ENCODE peak calls at places on chromosomes 5 and 9, in nine cellular contexts. One of them, this sample, is unnamed.

GRCh38 chr5:32785639-32786216 is 74.6 kb downstream of the NPR3 start:
- DNase-seq in HCT116: peak; percentile 7
- DNase-seq in CD8-positive, alpha-beta memory T cell: no peak
- DNase-seq in GM23248: no peak
- DNase-seq in effector memory CD4-positive, alpha-beta T cell: no peak
- DNase-seq in A549: no peak
- DNase-seq in Peyer's patch: no peak
- DNase-seq in right atrium auricular region: no peak
- DNase-seq in heart right ventricle: no peak
- DNase-seq in this sample: no peak

GRCh38 chr9:112380102-112380581 is at the start of gene HSDL2:
- DNase-seq in CD8-positive, alpha-beta memory T cell: peak; percentile 6
- DNase-seq in heart right ventricle: no peak
- DNase-seq in right atrium auricular region: no peak
- DNase-seq in GM23248: peak; percentile 78
- DNase-seq in HCT116: no peak
- DNase-seq in A549: no peak
- DNase-seq in Peyer's patch: peak; percentile 70
- DNase-seq in effector memory CD4-positive, alpha-beta T cell: no peak
- DNase-seq in this sample: peak; percentile 59

GRCh38 chr5:119828536-119828935 is 199.2 kb downstream of the FAM170A start:
- DNase-seq in Peyer's patch: no peak
- DNase-seq in HCT116: no peak
- DNase-seq in CD8-positive, alpha-beta memory T cell: no peak
- DNase-seq in effector memory CD4-positive, alpha-beta T cell: no peak
- DNase-seq in right atrium auricular region: no peak
- DNase-seq in GM23248: peak; percentile 1
- DNase-seq in A549: no peak
- DNase-seq in heart right ventricle: no peak
- DNase-seq in this sample: no peak

GRCh38 chr5:9930156-9930555 is 300.0 kb upstream of the TAS2R1 start:
- DNase-seq in effector memory CD4-positive, alpha-beta T cell: no peak
- DNase-seq in A549: no peak
- DNase-seq in CD8-positive, alpha-beta memory T cell: no peak
- DNase-seq in heart right ventricle: no peak
- DNase-seq in HCT116: no peak
- DNase-seq in right atrium auricular region: no peak
- DNase-seq in GM23248: peak; percentile 44
- DNase-seq in Peyer's patch: no peak
- DNase-seq in this sample: no peak

GRCh38 chr9:132283863-132284262 is 70.9 kb downstream of the SETX start:
- DNase-seq in HCT116: no peak
- DNase-seq in Peyer's patch: no peak
- DNase-seq in A549: no peak
- DNase-seq in GM23248: peak; percentile 45
- DNase-seq in CD8-positive, alpha-beta memory T cell: no peak
- DNase-seq in effector memory CD4-positive, alpha-beta T cell: no peak
- DNase-seq in heart right ventricle: no peak
- DNase-seq in right atrium auricular region: no peak
- DNase-seq in this sample: no peak

GRCh38 chr9:75190762-75191161 is 102.4 kb downstream of the OSTF1 start:
- DNase-seq in Peyer's patch: no peak
- DNase-seq in GM23248: no peak
- DNase-seq in effector memory CD4-positive, alpha-beta T cell: no peak
- DNase-seq in CD8-positive, alpha-beta memory T cell: no peak
- DNase-seq in A549: no peak
- DNase-seq in HCT116: no peak
- DNase-seq in heart right ventricle: no peak
- DNase-seq in right atrium auricular region: no peak
- DNase-seq in this sample: no peak

GRCh38 chr9:131289301-131290038 is at the start of gene PLPP7:
- DNase-seq in GM23248: peak; percentile 59
- DNase-seq in A549: no peak
- DNase-seq in heart right ventricle: peak; percentile 85
- DNase-seq in effector memory CD4-positive, alpha-beta T cell: no peak
- DNase-seq in Peyer's patch: no peak
- DNase-seq in right atrium auricular region: peak; percentile 88
- DNase-seq in HCT116: no peak
- DNase-seq in CD8-positive, alpha-beta memory T cell: no peak
- DNase-seq in this sample: peak; percentile 96

GRCh38 chr5:72815580-72816296 is 723 bp upstream of the TNPO1 start:
- DNase-seq in effector memory CD4-positive, alpha-beta T cell: no peak
- DNase-seq in CD8-positive, alpha-beta memory T cell: no peak
- DNase-seq in Peyer's patch: no peak
- DNase-seq in GM23248: no peak
- DNase-seq in right atrium auricular region: no peak
- DNase-seq in HCT116: no peak
- DNase-seq in A549: no peak
- DNase-seq in heart right ventricle: no peak
- DNase-seq in this sample: no peak

GRCh38 chr9:38119570-38119969 is 50.5 kb upstream of the SHB start:
- DNase-seq in effector memory CD4-positive, alpha-beta T cell: no peak
- DNase-seq in heart right ventricle: no peak
- DNase-seq in CD8-positive, alpha-beta memory T cell: no peak
- DNase-seq in HCT116: no peak
- DNase-seq in GM23248: no peak
- DNase-seq in A549: peak; percentile 16
- DNase-seq in Peyer's patch: no peak
- DNase-seq in right atrium auricular region: no peak
- DNase-seq in this sample: no peak

GRCh38 chr5:72167790-72168189 is 60.5 kb downstream of the MAP1B start:
- DNase-seq in heart right ventricle: peak; percentile 55
- DNase-seq in right atrium auricular region: peak; percentile 69
- DNase-seq in A549: no peak
- DNase-seq in CD8-positive, alpha-beta memory T cell: no peak
- DNase-seq in effector memory CD4-positive, alpha-beta T cell: no peak
- DNase-seq in GM23248: peak; percentile 85
- DNase-seq in HCT116: no peak
- DNase-seq in Peyer's patch: no peak
- DNase-seq in this sample: peak; percentile 69

DNA sequence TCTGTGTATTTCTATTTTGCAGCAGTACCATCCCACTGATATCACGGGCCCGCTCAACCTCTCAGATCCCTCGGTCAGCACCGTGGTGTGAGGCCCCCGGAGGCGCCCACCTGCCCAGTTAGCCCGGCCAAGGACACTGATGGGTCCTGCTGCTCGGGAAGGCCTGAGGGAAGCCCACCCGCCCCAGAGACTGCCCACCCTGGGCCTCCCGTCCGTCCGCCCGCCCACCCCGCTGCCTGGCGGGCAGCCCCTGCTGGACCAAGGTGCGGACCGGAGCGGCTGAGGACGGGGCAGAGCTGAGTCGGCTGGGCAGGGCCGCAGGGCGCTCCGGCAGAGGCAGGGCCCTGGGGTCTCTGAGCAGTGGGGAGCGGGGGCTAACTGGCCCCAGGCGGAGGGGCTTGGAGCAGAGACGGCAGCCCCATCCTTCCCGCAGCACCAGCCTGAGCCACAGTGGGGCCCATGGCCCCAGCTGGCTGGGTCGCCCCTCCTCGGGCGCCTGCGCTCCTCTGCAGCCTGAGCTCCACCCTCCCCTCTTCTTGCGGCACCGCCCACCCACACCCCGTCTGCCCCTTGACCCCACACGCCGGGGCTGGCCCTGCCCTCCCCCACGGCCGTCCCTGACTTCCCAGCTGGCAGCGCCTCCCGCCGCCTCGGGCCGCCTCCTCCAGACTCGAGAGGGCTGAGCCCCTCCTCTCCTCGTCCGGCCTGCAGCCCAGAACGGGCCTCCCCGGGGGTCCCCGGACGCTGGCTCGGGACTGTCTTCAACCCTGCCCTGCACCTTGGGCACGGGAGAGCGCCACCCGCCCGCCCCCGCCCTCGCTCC is 1.9 kb downstream of the LRRC26 start:
- DNase-seq in HCT116: no peak
- DNase-seq in right atrium auricular region: no peak
- DNase-seq in heart right ventricle: no peak
- DNase-seq in Peyer's patch: peak; percentile 66
- DNase-seq in A549: peak; percentile 77
- DNase-seq in CD8-positive, alpha-beta memory T cell: no peak
- DNase-seq in effector memory CD4-positive, alpha-beta T cell: no peak
- DNase-seq in GM23248: no peak
- DNase-seq in this sample: no peak
- H3K4me3 ChIP-seq in HCT116: peak overlapping the region; percentile 60
- H3K4me3 ChIP-seq in right atrium auricular region: peak overlapping the region; percentile 48
- H3K4me3 ChIP-seq in heart right ventricle: peak overlapping the region; percentile 46
- H3K4me3 ChIP-seq in Peyer's patch: peak overlapping the region; percentile 42
- H3K4me3 ChIP-seq in A549: peak overlapping the region; percentile 47
- H3K4me3 ChIP-seq in CD8-positive, alpha-beta memory T cell: no peak overlapping the region
- H3K4me3 ChIP-seq in effector memory CD4-positive, alpha-beta T cell: no peak overlapping the region
- H3K4me3 ChIP-seq in GM23248: no peak overlapping the region
- H3K4me3 ChIP-seq in this sample: peak overlapping the region; percentile 58

GRCh38 chr9:94892675-94893074 is 166.2 kb downstream of the AOPEP start:
- DNase-seq in CD8-positive, alpha-beta memory T cell: no peak
- DNase-seq in effector memory CD4-positive, alpha-beta T cell: no peak
- DNase-seq in Peyer's patch: no peak
- DNase-seq in A549: no peak
- DNase-seq in heart right ventricle: no peak
- DNase-seq in HCT116: no peak
- DNase-seq in GM23248: no peak
- DNase-seq in right atrium auricular region: no peak
- DNase-seq in this sample: no peak
- H3K27ac ChIP-seq in CD8-positive, alpha-beta memory T cell: no peak overlapping the region
- H3K27ac ChIP-seq in effector memory CD4-positive, alpha-beta T cell: no peak overlapping the region
- H3K27ac ChIP-seq in Peyer's patch: no peak overlapping the region
- H3K27ac ChIP-seq in A549: peak overlapping the region; percentile 99
- H3K27ac ChIP-seq in heart right ventricle: no peak overlapping the region
- H3K27ac ChIP-seq in HCT116: no peak overlapping the region
- H3K27ac ChIP-seq in GM23248: no peak overlapping the region
- H3K27ac ChIP-seq in right atrium auricular region: no peak overlapping the region
- H3K27ac ChIP-seq in this sample: no peak overlapping the region

GRCh38 chr5:169084775-169085566 is 216.0 kb downstream of the SLIT3 start:
- DNase-seq in effector memory CD4-positive, alpha-beta T cell: no peak
- DNase-seq in CD8-positive, alpha-beta memory T cell: no peak
- DNase-seq in heart right ventricle: no peak
- DNase-seq in right atrium auricular region: no peak
- DNase-seq in GM23248: no peak
- DNase-seq in HCT116: no peak
- DNase-seq in Peyer's patch: no peak
- DNase-seq in A549: no peak
- DNase-seq in this sample: no peak
- H3K4me3 ChIP-seq in effector memory CD4-positive, alpha-beta T cell: no peak overlapping the region
- H3K4me3 ChIP-seq in CD8-positive, alpha-beta memory T cell: no peak overlapping the region
- H3K4me3 ChIP-seq in heart right ventricle: no peak overlapping the region
- H3K4me3 ChIP-seq in right atrium auricular region: no peak overlapping the region
- H3K4me3 ChIP-seq in GM23248: no peak overlapping the region
- H3K4me3 ChIP-seq in HCT116: no peak overlapping the region
- H3K4me3 ChIP-seq in Peyer's patch: no peak overlapping the region
- H3K4me3 ChIP-seq in A549: no peak overlapping the region
- H3K4me3 ChIP-seq in this sample: no peak overlapping the region

GRCh38 chr5:155008669-155009068 is 4.9 kb upstream of the KIF4B start:
- DNase-seq in right atrium auricular region: no peak
- DNase-seq in HCT116: peak; percentile 12
- DNase-seq in GM23248: peak; percentile 30
- DNase-seq in effector memory CD4-positive, alpha-beta T cell: no peak
- DNase-seq in CD8-positive, alpha-beta memory T cell: no peak
- DNase-seq in heart right ventricle: no peak
- DNase-seq in A549: no peak
- DNase-seq in Peyer's patch: no peak
- DNase-seq in this sample: no peak
- H3K27ac ChIP-seq in right atrium auricular region: no peak overlapping the region
- H3K27ac ChIP-seq in HCT116: no peak overlapping the region
- H3K27ac ChIP-seq in GM23248: no peak overlapping the region
- H3K27ac ChIP-seq in effector memory CD4-positive, alpha-beta T cell: no peak overlapping the region
- H3K27ac ChIP-seq in CD8-positive, alpha-beta memory T cell: no peak overlapping the region
- H3K27ac ChIP-seq in heart right ventricle: no peak overlapping the region
- H3K27ac ChIP-seq in A549: no peak overlapping the region
- H3K27ac ChIP-seq in Peyer's patch: no peak overlapping the region
- H3K27ac ChIP-seq in this sample: no peak overlapping the region

GRCh38 chr9:16727452-16728127 is 142.9 kb downstream of the BNC2 start:
- DNase-seq in effector memory CD4-positive, alpha-beta T cell: no peak
- DNase-seq in HCT116: no peak
- DNase-seq in CD8-positive, alpha-beta memory T cell: no peak
- DNase-seq in heart right ventricle: no peak
- DNase-seq in right atrium auricular region: no peak
- DNase-seq in GM23248: peak; percentile 39
- DNase-seq in Peyer's patch: no peak
- DNase-seq in A549: no peak
- DNase-seq in this sample: no peak

GRCh38 chr9:16725066-16725465 is 145.4 kb downstream of the BNC2 start:
- DNase-seq in HCT116: no peak
- DNase-seq in effector memory CD4-positive, alpha-beta T cell: no peak
- DNase-seq in right atrium auricular region: no peak
- DNase-seq in heart right ventricle: no peak
- DNase-seq in A549: no peak
- DNase-seq in CD8-positive, alpha-beta memory T cell: no peak
- DNase-seq in Peyer's patch: no peak
- DNase-seq in GM23248: no peak
- DNase-seq in this sample: no peak

GRCh38 chr9:16726023-16726422 is 144.4 kb downstream of the BNC2 start:
- DNase-seq in right atrium auricular region: no peak
- DNase-seq in A549: peak; percentile 48
- DNase-seq in effector memory CD4-positive, alpha-beta T cell: no peak
- DNase-seq in Peyer's patch: no peak
- DNase-seq in CD8-positive, alpha-beta memory T cell: no peak
- DNase-seq in heart right ventricle: no peak
- DNase-seq in HCT116: no peak
- DNase-seq in GM23248: peak; percentile 58
- DNase-seq in this sample: no peak

GRCh38 chr9:16728128-16728505 is 142.4 kb downstream of the BNC2 start:
- DNase-seq in effector memory CD4-positive, alpha-beta T cell: no peak
- DNase-seq in GM23248: peak; percentile 19
- DNase-seq in heart right ventricle: no peak
- DNase-seq in right atrium auricular region: no peak
- DNase-seq in CD8-positive, alpha-beta memory T cell: no peak
- DNase-seq in A549: no peak
- DNase-seq in HCT116: no peak
- DNase-seq in Peyer's patch: no peak
- DNase-seq in this sample: no peak

GRCh38 chr9:16726718-16727451 is 143.6 kb downstream of the BNC2 start:
- DNase-seq in GM23248: peak; percentile 93
- DNase-seq in CD8-positive, alpha-beta memory T cell: no peak
- DNase-seq in Peyer's patch: peak; percentile 75
- DNase-seq in heart right ventricle: peak; percentile 71
- DNase-seq in A549: peak; percentile 84
- DNase-seq in HCT116: no peak
- DNase-seq in right atrium auricular region: peak; percentile 91
- DNase-seq in effector memory CD4-positive, alpha-beta T cell: no peak
- DNase-seq in this sample: peak; percentile 93
- H3K4me3 ChIP-seq in GM23248: peak overlapping the region; percentile 82
- H3K4me3 ChIP-seq in CD8-positive, alpha-beta memory T cell: no peak overlapping the region
- H3K4me3 ChIP-seq in Peyer's patch: peak overlapping the region; percentile 15
- H3K4me3 ChIP-seq in heart right ventricle: peak overlapping the region; percentile 67
- H3K4me3 ChIP-seq in A549: peak overlapping the region; percentile 52
- H3K4me3 ChIP-seq in HCT116: no peak overlapping the region
- H3K4me3 ChIP-seq in right atrium auricular region: peak overlapping the region; percentile 64
- H3K4me3 ChIP-seq in effector memory CD4-positive, alpha-beta T cell: no peak overlapping the region
- H3K4me3 ChIP-seq in this sample: peak overlapping the region; percentile 80

DNA sequence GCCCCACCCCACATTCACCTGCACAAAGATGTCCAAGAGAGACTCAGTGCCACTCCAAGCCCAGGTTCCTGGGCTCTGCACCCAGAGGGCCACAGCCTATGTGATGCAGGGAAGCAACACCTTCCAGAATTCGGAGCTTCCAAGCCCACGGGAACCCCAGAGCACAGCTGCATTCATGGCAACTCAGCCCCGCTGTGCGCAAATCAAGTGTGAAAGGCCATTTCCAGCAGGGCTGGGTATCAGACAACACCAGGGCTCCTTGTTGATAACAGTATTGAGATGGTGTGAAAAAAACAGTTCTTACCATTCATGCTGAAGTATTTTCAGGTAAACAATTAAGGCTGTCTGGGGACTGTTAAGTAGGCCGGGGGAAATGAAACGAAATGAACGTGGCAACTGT is 10.1 kb downstream of the ROR2 start:
- DNase-seq in CD8-positive, alpha-beta memory T cell: no peak
- DNase-seq in right atrium auricular region: no peak
- DNase-seq in A549: no peak
- DNase-seq in heart right ventricle: no peak
- DNase-seq in GM23248: no peak
- DNase-seq in effector memory CD4-positive, alpha-beta T cell: no peak
- DNase-seq in Peyer's patch: peak; percentile 30
- DNase-seq in HCT116: no peak
- DNase-seq in this sample: no peak
- H3K27ac ChIP-seq in CD8-positive, alpha-beta memory T cell: no peak overlapping the region
- H3K27ac ChIP-seq in right atrium auricular region: no peak overlapping the region
- H3K27ac ChIP-seq in A549: no peak overlapping the region
- H3K27ac ChIP-seq in heart right ventricle: no peak overlapping the region
- H3K27ac ChIP-seq in GM23248: no peak overlapping the region
- H3K27ac ChIP-seq in effector memory CD4-positive, alpha-beta T cell: no peak overlapping the region
- H3K27ac ChIP-seq in Peyer's patch: no peak overlapping the region
- H3K27ac ChIP-seq in HCT116: no peak overlapping the region
- H3K27ac ChIP-seq in this sample: no peak overlapping the region